ENCODE peak calls at places on chromosomes 3 and 15, in seven cellular contexts. One of them, this sample, is unnamed.

GRCh38 chr15:69891070-69891491 is 206.6 kb downstream of the TLE3 start:
- DNase-seq in HepG2: no peak
- DNase-seq in AG08396: no peak
- DNase-seq in M059J: no peak
- DNase-seq in AG08395: no peak
- DNase-seq in stimulated activated CD8-positive, alpha-beta memory T cell treated with anti-CD3 and anti-CD28 coated beads, Interleukin-15, amount 100 ng/mL, for 1 hour: no peak
- DNase-seq in ovary: no peak
- DNase-seq in this sample: no peak

GRCh38 chr3:25476639-25477038 is 48.6 kb downstream of the RARB start:
- DNase-seq in HepG2: no peak
- DNase-seq in AG08396: no peak
- DNase-seq in M059J: peak
- DNase-seq in AG08395: no peak
- DNase-seq in stimulated activated CD8-positive, alpha-beta memory T cell treated with anti-CD3 and anti-CD28 coated beads, Interleukin-15, amount 100 ng/mL, for 1 hour: no peak
- DNase-seq in ovary: no peak
- DNase-seq in this sample: no peak

GRCh38 chr3:158167737-158168469 is 58.0 kb downstream of the RSRC1 start:
- DNase-seq in HepG2: peak
- DNase-seq in AG08396: peak
- DNase-seq in M059J: peak
- DNase-seq in AG08395: peak
- DNase-seq in stimulated activated CD8-positive, alpha-beta memory T cell treated with anti-CD3 and anti-CD28 coated beads, Interleukin-15, amount 100 ng/mL, for 1 hour: no peak
- DNase-seq in ovary: no peak
- DNase-seq in this sample: peak

GRCh38 chr3:65945480-65945879 is 93.2 kb downstream of the MAGI1 start:
- DNase-seq in HepG2: no peak
- DNase-seq in AG08396: no peak
- DNase-seq in M059J: peak
- DNase-seq in AG08395: no peak
- DNase-seq in stimulated activated CD8-positive, alpha-beta memory T cell treated with anti-CD3 and anti-CD28 coated beads, Interleukin-15, amount 100 ng/mL, for 1 hour: no peak
- DNase-seq in ovary: no peak
- DNase-seq in this sample: no peak

GRCh38 chr3:169002689-169003088 is 660.8 kb downstream of the MECOM start:
- DNase-seq in HepG2: no peak
- DNase-seq in AG08396: no peak
- DNase-seq in M059J: no peak
- DNase-seq in AG08395: no peak
- DNase-seq in stimulated activated CD8-positive, alpha-beta memory T cell treated with anti-CD3 and anti-CD28 coated beads, Interleukin-15, amount 100 ng/mL, for 1 hour: no peak
- DNase-seq in ovary: no peak
- DNase-seq in this sample: no peak

GRCh38 chr3:101262393-101263240 is 57.8 kb downstream of the IMPG2 start:
- DNase-seq in HepG2: no peak
- DNase-seq in AG08396: no peak
- DNase-seq in M059J: no peak
- DNase-seq in AG08395: no peak
- DNase-seq in stimulated activated CD8-positive, alpha-beta memory T cell treated with anti-CD3 and anti-CD28 coated beads, Interleukin-15, amount 100 ng/mL, for 1 hour: no peak
- DNase-seq in ovary: no peak
- DNase-seq in this sample: no peak

GRCh38 chr3:51988286-51989146 is 5.2 kb downstream of the ACY1 start:
- DNase-seq in HepG2: no peak
- DNase-seq in AG08396: no peak
- DNase-seq in M059J: no peak
- DNase-seq in AG08395: no peak
- DNase-seq in stimulated activated CD8-positive, alpha-beta memory T cell treated with anti-CD3 and anti-CD28 coated beads, Interleukin-15, amount 100 ng/mL, for 1 hour: no peak
- DNase-seq in ovary: no peak
- DNase-seq in this sample: peak

GRCh38 chr3:161393803-161394202 is 22.5 kb upstream of the SPTSSB start:
- DNase-seq in HepG2: no peak
- DNase-seq in AG08396: no peak
- DNase-seq in M059J: no peak
- DNase-seq in AG08395: no peak
- DNase-seq in stimulated activated CD8-positive, alpha-beta memory T cell treated with anti-CD3 and anti-CD28 coated beads, Interleukin-15, amount 100 ng/mL, for 1 hour: no peak
- DNase-seq in ovary: no peak
- DNase-seq in this sample: no peak

GRCh38 chr3:50292924-50293801 is 934 bp upstream of the IFRD2 start:
- DNase-seq in HepG2: no peak
- DNase-seq in AG08396: no peak
- DNase-seq in M059J: no peak
- DNase-seq in AG08395: no peak
- DNase-seq in stimulated activated CD8-positive, alpha-beta memory T cell treated with anti-CD3 and anti-CD28 coated beads, Interleukin-15, amount 100 ng/mL, for 1 hour: no peak
- DNase-seq in ovary: no peak
- DNase-seq in this sample: no peak

GRCh38 chr3:4398120-4398740 is 68.8 kb downstream of the SUMF1 start:
- DNase-seq in HepG2: no peak
- DNase-seq in AG08396: no peak
- DNase-seq in M059J: no peak
- DNase-seq in AG08395: no peak
- DNase-seq in stimulated activated CD8-positive, alpha-beta memory T cell treated with anti-CD3 and anti-CD28 coated beads, Interleukin-15, amount 100 ng/mL, for 1 hour: no peak
- DNase-seq in ovary: no peak
- DNase-seq in this sample: no peak

GRCh38 chr3:42665050-42665878 is 11.8 kb downstream of the ZBTB47 start:
- DNase-seq in HepG2: no peak
- DNase-seq in AG08396: peak
- DNase-seq in M059J: no peak
- DNase-seq in AG08395: no peak
- DNase-seq in stimulated activated CD8-positive, alpha-beta memory T cell treated with anti-CD3 and anti-CD28 coated beads, Interleukin-15, amount 100 ng/mL, for 1 hour: no peak
- DNase-seq in ovary: no peak
- DNase-seq in this sample: no peak

GRCh38 chr3:146554168-146554760 is 9.9 kb upstream of the PLSCR1 start:
- DNase-seq in HepG2: no peak
- DNase-seq in AG08396: no peak
- DNase-seq in M059J: no peak
- DNase-seq in AG08395: no peak
- DNase-seq in stimulated activated CD8-positive, alpha-beta memory T cell treated with anti-CD3 and anti-CD28 coated beads, Interleukin-15, amount 100 ng/mL, for 1 hour: no peak
- DNase-seq in ovary: no peak
- DNase-seq in this sample: peak

GRCh38 chr3:157626817-157627216 is 123.6 kb upstream of the VEPH1 start:
- DNase-seq in HepG2: no peak
- DNase-seq in AG08396: no peak
- DNase-seq in M059J: no peak
- DNase-seq in AG08395: no peak
- DNase-seq in stimulated activated CD8-positive, alpha-beta memory T cell treated with anti-CD3 and anti-CD28 coated beads, Interleukin-15, amount 100 ng/mL, for 1 hour: no peak
- DNase-seq in ovary: no peak
- DNase-seq in this sample: no peak

GRCh38 chr3:188581791-188582190 is 427.8 kb downstream of the LPP start:
- DNase-seq in HepG2: no peak
- DNase-seq in AG08396: no peak
- DNase-seq in M059J: no peak
- DNase-seq in AG08395: no peak
- DNase-seq in stimulated activated CD8-positive, alpha-beta memory T cell treated with anti-CD3 and anti-CD28 coated beads, Interleukin-15, amount 100 ng/mL, for 1 hour: no peak
- DNase-seq in ovary: no peak
- DNase-seq in this sample: no peak

GRCh38 chr15:80492874-80493273 is 88.7 kb downstream of the ARNT2 start:
- DNase-seq in HepG2: no peak
- DNase-seq in AG08396: no peak
- DNase-seq in M059J: no peak
- DNase-seq in AG08395: no peak
- DNase-seq in stimulated activated CD8-positive, alpha-beta memory T cell treated with anti-CD3 and anti-CD28 coated beads, Interleukin-15, amount 100 ng/mL, for 1 hour: no peak
- DNase-seq in ovary: no peak
- DNase-seq in this sample: no peak

GRCh38 chr15:61946778-61947177 is 113.5 kb downstream of the VPS13C start:
- DNase-seq in HepG2: no peak
- DNase-seq in AG08396: peak
- DNase-seq in M059J: peak
- DNase-seq in AG08395: peak
- DNase-seq in stimulated activated CD8-positive, alpha-beta memory T cell treated with anti-CD3 and anti-CD28 coated beads, Interleukin-15, amount 100 ng/mL, for 1 hour: no peak
- DNase-seq in ovary: no peak
- DNase-seq in this sample: no peak

GRCh38 chr3:55826731-55827496 is 339.8 kb upstream of the WNT5A start:
- DNase-seq in HepG2: no peak
- DNase-seq in AG08396: no peak
- DNase-seq in M059J: no peak
- DNase-seq in AG08395: peak
- DNase-seq in stimulated activated CD8-positive, alpha-beta memory T cell treated with anti-CD3 and anti-CD28 coated beads, Interleukin-15, amount 100 ng/mL, for 1 hour: no peak
- DNase-seq in ovary: no peak
- DNase-seq in this sample: no peak

GRCh38 chr3:29385056-29385455 is 104.2 kb downstream of the RBMS3 start:
- DNase-seq in HepG2: no peak
- DNase-seq in AG08396: no peak
- DNase-seq in M059J: peak
- DNase-seq in AG08395: peak
- DNase-seq in stimulated activated CD8-positive, alpha-beta memory T cell treated with anti-CD3 and anti-CD28 coated beads, Interleukin-15, amount 100 ng/mL, for 1 hour: no peak
- DNase-seq in ovary: no peak
- DNase-seq in this sample: no peak

GRCh38 chr15:101255615-101256350 is 3.9 kb upstream of the CHSY1 start:
- DNase-seq in HepG2: peak
- DNase-seq in AG08396: peak
- DNase-seq in M059J: no peak
- DNase-seq in AG08395: no peak
- DNase-seq in stimulated activated CD8-positive, alpha-beta memory T cell treated with anti-CD3 and anti-CD28 coated beads, Interleukin-15, amount 100 ng/mL, for 1 hour: no peak
- DNase-seq in ovary: peak
- DNase-seq in this sample: no peak

GRCh38 chr3:123143669-123144411 is 57.9 kb upstream of the SEC22A start:
- DNase-seq in HepG2: peak
- DNase-seq in AG08396: peak
- DNase-seq in M059J: peak
- DNase-seq in AG08395: peak
- DNase-seq in stimulated activated CD8-positive, alpha-beta memory T cell treated with anti-CD3 and anti-CD28 coated beads, Interleukin-15, amount 100 ng/mL, for 1 hour: no peak
- DNase-seq in ovary: peak
- DNase-seq in this sample: peak

GRCh38 chr15:35445891-35446290 is 100.1 kb downstream of the DPH6 start:
- DNase-seq in HepG2: no peak
- DNase-seq in AG08396: no peak
- DNase-seq in M059J: peak
- DNase-seq in AG08395: no peak
- DNase-seq in stimulated activated CD8-positive, alpha-beta memory T cell treated with anti-CD3 and anti-CD28 coated beads, Interleukin-15, amount 100 ng/mL, for 1 hour: no peak
- DNase-seq in ovary: no peak
- DNase-seq in this sample: no peak

GRCh38 chr3:155154255-155154654 is 74.1 kb downstream of the MME start:
- DNase-seq in HepG2: no peak
- DNase-seq in AG08396: peak
- DNase-seq in M059J: peak
- DNase-seq in AG08395: peak
- DNase-seq in stimulated activated CD8-positive, alpha-beta memory T cell treated with anti-CD3 and anti-CD28 coated beads, Interleukin-15, amount 100 ng/mL, for 1 hour: no peak
- DNase-seq in ovary: no peak
- DNase-seq in this sample: no peak

GRCh38 chr15:94673801-94674200 is 442.4 kb downstream of the MCTP2 start:
- DNase-seq in HepG2: no peak
- DNase-seq in AG08396: peak
- DNase-seq in M059J: no peak
- DNase-seq in AG08395: no peak
- DNase-seq in stimulated activated CD8-positive, alpha-beta memory T cell treated with anti-CD3 and anti-CD28 coated beads, Interleukin-15, amount 100 ng/mL, for 1 hour: no peak
- DNase-seq in ovary: no peak
- DNase-seq in this sample: no peak

GRCh38 chr3:8607285-8608040 is 37.1 kb downstream of the SSUH2 start:
- DNase-seq in HepG2: peak
- DNase-seq in AG08396: peak
- DNase-seq in M059J: peak
- DNase-seq in AG08395: peak
- DNase-seq in stimulated activated CD8-positive, alpha-beta memory T cell treated with anti-CD3 and anti-CD28 coated beads, Interleukin-15, amount 100 ng/mL, for 1 hour: no peak
- DNase-seq in ovary: peak
- DNase-seq in this sample: peak

GRCh38 chr3:29240248-29240647 is 40.6 kb upstream of the RBMS3 start:
- DNase-seq in HepG2: no peak
- DNase-seq in AG08396: peak
- DNase-seq in M059J: peak
- DNase-seq in AG08395: peak
- DNase-seq in stimulated activated CD8-positive, alpha-beta memory T cell treated with anti-CD3 and anti-CD28 coated beads, Interleukin-15, amount 100 ng/mL, for 1 hour: no peak
- DNase-seq in ovary: no peak
- DNase-seq in this sample: peak

GRCh38 chr3:9172851-9173320 is 76.6 kb downstream of the SRGAP3 start:
- DNase-seq in HepG2: peak
- DNase-seq in AG08396: no peak
- DNase-seq in M059J: no peak
- DNase-seq in AG08395: peak
- DNase-seq in stimulated activated CD8-positive, alpha-beta memory T cell treated with anti-CD3 and anti-CD28 coated beads, Interleukin-15, amount 100 ng/mL, for 1 hour: no peak
- DNase-seq in ovary: peak
- DNase-seq in this sample: no peak

GRCh38 chr3:46955157-46955556 is 21.4 kb downstream of the CCDC12 start:
- DNase-seq in HepG2: no peak
- DNase-seq in AG08396: no peak
- DNase-seq in M059J: no peak
- DNase-seq in AG08395: no peak
- DNase-seq in stimulated activated CD8-positive, alpha-beta memory T cell treated with anti-CD3 and anti-CD28 coated beads, Interleukin-15, amount 100 ng/mL, for 1 hour: no peak
- DNase-seq in ovary: no peak
- DNase-seq in this sample: no peak

GRCh38 chr3:153145454-153145853 is 16.6 kb upstream of the RAP2B start:
- DNase-seq in HepG2: no peak
- DNase-seq in AG08396: no peak
- DNase-seq in M059J: no peak
- DNase-seq in AG08395: no peak
- DNase-seq in stimulated activated CD8-positive, alpha-beta memory T cell treated with anti-CD3 and anti-CD28 coated beads, Interleukin-15, amount 100 ng/mL, for 1 hour: no peak
- DNase-seq in ovary: no peak
- DNase-seq in this sample: no peak

GRCh38 chr15:80940331-80940730 is 49.3 kb downstream of the MESD start:
- DNase-seq in HepG2: no peak
- DNase-seq in AG08396: no peak
- DNase-seq in M059J: no peak
- DNase-seq in AG08395: no peak
- DNase-seq in stimulated activated CD8-positive, alpha-beta memory T cell treated with anti-CD3 and anti-CD28 coated beads, Interleukin-15, amount 100 ng/mL, for 1 hour: no peak
- DNase-seq in ovary: no peak
- DNase-seq in this sample: no peak

GRCh38 chr15:40755821-40756220 is 767 bp upstream of the RMDN3 start:
- DNase-seq in HepG2: no peak
- DNase-seq in AG08396: no peak
- DNase-seq in M059J: no peak
- DNase-seq in AG08395: no peak
- DNase-seq in stimulated activated CD8-positive, alpha-beta memory T cell treated with anti-CD3 and anti-CD28 coated beads, Interleukin-15, amount 100 ng/mL, for 1 hour: no peak
- DNase-seq in ovary: no peak
- DNase-seq in this sample: no peak

GRCh38 chr3:34016925-34017592 is 218.6 kb downstream of the PDCD6IP start:
- DNase-seq in HepG2: no peak
- DNase-seq in AG08396: no peak
- DNase-seq in M059J: peak
- DNase-seq in AG08395: peak
- DNase-seq in stimulated activated CD8-positive, alpha-beta memory T cell treated with anti-CD3 and anti-CD28 coated beads, Interleukin-15, amount 100 ng/mL, for 1 hour: no peak
- DNase-seq in ovary: no peak
- DNase-seq in this sample: no peak

GRCh38 chr15:81955709-81956108 is 90.1 kb downstream of the MEX3B start:
- DNase-seq in HepG2: no peak
- DNase-seq in AG08396: no peak
- DNase-seq in M059J: no peak
- DNase-seq in AG08395: no peak
- DNase-seq in stimulated activated CD8-positive, alpha-beta memory T cell treated with anti-CD3 and anti-CD28 coated beads, Interleukin-15, amount 100 ng/mL, for 1 hour: no peak
- DNase-seq in ovary: no peak
- DNase-seq in this sample: no peak

GRCh38 chr3:177977381-177978158 is 558.7 kb upstream of the KCNMB2 start:
- DNase-seq in HepG2: no peak
- DNase-seq in AG08396: peak
- DNase-seq in M059J: peak
- DNase-seq in AG08395: peak
- DNase-seq in stimulated activated CD8-positive, alpha-beta memory T cell treated with anti-CD3 and anti-CD28 coated beads, Interleukin-15, amount 100 ng/mL, for 1 hour: no peak
- DNase-seq in ovary: no peak
- DNase-seq in this sample: no peak

GRCh38 chr3:37161351-37161750 is 13.0 kb downstream of the LRRFIP2 start:
- DNase-seq in HepG2: no peak
- DNase-seq in AG08396: no peak
- DNase-seq in M059J: no peak
- DNase-seq in AG08395: no peak
- DNase-seq in stimulated activated CD8-positive, alpha-beta memory T cell treated with anti-CD3 and anti-CD28 coated beads, Interleukin-15, amount 100 ng/mL, for 1 hour: no peak
- DNase-seq in ovary: no peak
- DNase-seq in this sample: no peak

GRCh38 chr3:15804553-15805095 is 6.8 kb upstream of the ANKRD28 start:
- DNase-seq in HepG2: no peak
- DNase-seq in AG08396: no peak
- DNase-seq in M059J: peak
- DNase-seq in AG08395: no peak
- DNase-seq in stimulated activated CD8-positive, alpha-beta memory T cell treated with anti-CD3 and anti-CD28 coated beads, Interleukin-15, amount 100 ng/mL, for 1 hour: no peak
- DNase-seq in ovary: no peak
- DNase-seq in this sample: no peak

GRCh38 chr15:60928210-60928609 is 300.9 kb downstream of the RORA start:
- DNase-seq in HepG2: no peak
- DNase-seq in AG08396: no peak
- DNase-seq in M059J: no peak
- DNase-seq in AG08395: no peak
- DNase-seq in stimulated activated CD8-positive, alpha-beta memory T cell treated with anti-CD3 and anti-CD28 coated beads, Interleukin-15, amount 100 ng/mL, for 1 hour: no peak
- DNase-seq in ovary: no peak
- DNase-seq in this sample: peak